ENCODE peak calls at places on chromosomes 4 and X, in nine cellular contexts. T is AG04450, X is brain microvascular endothelial cell, E is mammary epithelial cell, N is astrocyte of the cerebellum, F is astrocyte of the spinal cord, C is lung, S is mucosa of descending colon, G is heart right ventricle. B is an unnamed sample.

GRCh38 chr4:186514271-186514950 is 41.0 kb downstream of the MTNR1A start:
- DNase-seq in T (no peak), X (no peak), E (no peak), N (no peak), F (no peak), C (no peak), S (no peak), G (no peak), B (no peak)

GRCh38 chr4:182271731-182272525 is 28.7 kb downstream of the TENM3 start:
- DNase-seq in T (no peak), X (no peak), E (no peak), N (no peak), F (no peak), C (no peak), S (no peak), G (no peak), B (no peak)

GRCh38 chr4:124181045-124181444 is 531.5 kb downstream of the ANKRD50 start:
- DNase-seq in T (no peak), X (no peak), E (no peak), N (no peak), F (no peak), C (no peak), S (no peak), G (no peak), B (no peak)

GRCh38 chrX:47674776-47675175 is 15.8 kb upstream of the UXT start:
- DNase-seq in T (no peak), X (no peak), E (no peak), N (no peak), F (no peak), C (no peak), S (no peak), G (no peak), B (no peak)

GRCh38 chrX:37817579-37817978 is 29.8 kb downstream of the DYNLT3 start:
- DNase-seq in T (no peak), X (no peak), E (no peak), N (no peak), F (no peak), C (no peak), S (no peak), G (no peak), B (no peak)

GRCh38 chr4:145545538-145546224 is 64.0 kb downstream of the SMAD1 start:
- DNase-seq in T (peak; percentile 95), X (peak; percentile 75), E (peak; percentile 97), N (peak; percentile 91), F (peak; percentile 92), C (peak; percentile 48), S (no peak), G (no peak), B (peak; percentile 98)

GRCh38 chr4:158161561-158162354 is 11.1 kb downstream of the GASK1B start:
- DNase-seq in T (no peak), X (peak; percentile 96), E (peak; percentile 81), N (no peak), F (peak; percentile 85), C (no peak), S (no peak), G (no peak), B (peak; percentile 47)

GRCh38 chr4:81836716-81837115 is 365.0 kb upstream of the RASGEF1B start:
- DNase-seq in T (no peak), X (no peak), E (no peak), N (no peak), F (no peak), C (no peak), S (no peak), G (no peak), B (no peak)

GRCh38 chr4:80199947-80200346 is 2.6 kb downstream of the PRDM8 start:
- DNase-seq in T (no peak), X (no peak), E (no peak), N (no peak), F (no peak), C (no peak), S (no peak), G (no peak), B (no peak)

GRCh38 chr4:101439926-101440325 is 92.6 kb upstream of the PPP3CA start:
- DNase-seq in T (no peak), X (no peak), E (no peak), N (no peak), F (peak; percentile 11), C (no peak), S (no peak), G (no peak), B (no peak)

GRCh38 chr4:54781771-54782170 is 124.0 kb downstream of the KIT start:
- DNase-seq in T (no peak), X (no peak), E (no peak), N (no peak), F (peak; percentile 6), C (no peak), S (no peak), G (peak; percentile 26), B (no peak)
- TF ChIP-seq CTCF in T (no peak), X (no peak), E (no peak), N (no peak), F (no peak), C (no peak), S (no peak), G (no peak), B (no peak)

GRCh38 chrX:14496674-14497073 is 32.7 kb upstream of the GLRA2 start:
- DNase-seq in T (no peak), X (peak; percentile 2), E (no peak), N (no peak), F (peak; percentile 3), C (no peak), S (no peak), G (no peak), B (no peak)
- H3K4me3 ChIP-seq in T (no peak overlapping the region), X (no peak overlapping the region), E (no peak overlapping the region), N (no peak overlapping the region), F (no peak overlapping the region), C (no peak overlapping the region), S (no peak overlapping the region), G (no peak overlapping the region), B (no peak overlapping the region)

GRCh38 chr4:83582289-83582756 is 46.4 kb downstream of the GPAT3 start:
- DNase-seq in T (no peak), X (no peak), E (peak; percentile 72), N (peak; percentile 22), F (peak; percentile 51), C (peak; percentile 70), S (no peak), G (peak; percentile 16), B (peak; percentile 74)
- TF ChIP-seq CTCF in T (no peak), X (peak; percentile 17), E (peak; percentile 1), N (no peak), F (peak; percentile 18), C (no peak), S (no peak), G (peak; percentile 26), B (peak; percentile 16)

GRCh38 chrX:130108647-130109428 is 1.5 kb downstream of the ELF4 start:
- DNase-seq in T (no peak), X (no peak), E (peak; percentile 45), N (no peak), F (peak; percentile 24), C (no peak), S (peak; percentile 85), G (peak; percentile 25), B (peak; percentile 45)
- H3K4me3 ChIP-seq in T (peak overlapping the region; percentile 62), X (peak overlapping the region; percentile 63), E (peak overlapping the region; percentile 59), N (peak overlapping the region; percentile 58), F (peak overlapping the region; percentile 60), C (peak overlapping the region; percentile 17), S (peak overlapping the region; percentile 59), G (peak overlapping the region; percentile 43), B (peak overlapping the region; percentile 58)

GRCh38 chr4:122229857-122230256 is 77.7 kb downstream of the BLTP1 start:
- DNase-seq in T (no peak), X (no peak), E (no peak), N (no peak), F (no peak), C (no peak), S (no peak), G (no peak), B (no peak)
- TF ChIP-seq CTCF in T (no peak), X (no peak), E (no peak), N (no peak), F (no peak), C (no peak), S (no peak), G (no peak), B (no peak)